ENCODE peak calls at places on chromosomes 6 and 20, in four cellular contexts. S, J, T and E are unnamed samples.
A peak's percentile ranks its signal among the peaks of the same experiment; 100 is the strongest.

GRCh38 chr6:36927691-36928546 is 26.6 kb upstream of the PI16 start:
- DNase-seq in J (no peak), T (no peak), S (no peak), E (no peak)

GRCh38 chr6:11969092-11969491 is 43.0 kb upstream of the HIVEP1 start:
- DNase-seq in J (no peak), S (no peak), T (no peak), E (no peak)

GRCh38 chr20:39903806-39904205 is 785.2 kb downstream of the MAFB start:
- DNase-seq in S (no peak), J (no peak), T (no peak), E (no peak)

GRCh38 chr6:84536914-84537638 is 227.3 kb downstream of the TBX18 start:
- DNase-seq in J (no peak), S (no peak), T (no peak), E (no peak)

GRCh38 chr6:47762502-47762901 is 19.3 kb upstream of the OPN5 start:
- DNase-seq in J (no peak), S (no peak), T (no peak), E (no peak)

GRCh38 chr6:136922680-136922996 is 537 bp downstream of the SLC35D3 start:
- DNase-seq in T (no peak), J (no peak), S (no peak), E (no peak)

GRCh38 chr6:116328528-116328903 is 42.2 kb upstream of the DSE start:
- DNase-seq in J (no peak), T (no peak), S (no peak), E (no peak)

GRCh38 chr20:63130654-63131577 is 85.0 kb downstream of the YTHDF1 start:
- DNase-seq in J (no peak), S (no peak), T (no peak), E (peak; percentile 13)

GRCh38 chr20:62048346-62048761 is 17.3 kb downstream of the TAF4 start:
- DNase-seq in S (no peak), T (no peak), J (no peak), E (peak; percentile 7)

GRCh38 chr20:46406986-46407670 is 713 bp upstream of the ELMO2 start:
- DNase-seq in J (no peak), S (peak; percentile 47), T (peak; percentile 42), E (peak; percentile 22)

GRCh38 chr6:35319346-35320030 is 21.9 kb downstream of the DEF6 start:
- DNase-seq in J (no peak), S (no peak), T (no peak), E (no peak)

DNA sequence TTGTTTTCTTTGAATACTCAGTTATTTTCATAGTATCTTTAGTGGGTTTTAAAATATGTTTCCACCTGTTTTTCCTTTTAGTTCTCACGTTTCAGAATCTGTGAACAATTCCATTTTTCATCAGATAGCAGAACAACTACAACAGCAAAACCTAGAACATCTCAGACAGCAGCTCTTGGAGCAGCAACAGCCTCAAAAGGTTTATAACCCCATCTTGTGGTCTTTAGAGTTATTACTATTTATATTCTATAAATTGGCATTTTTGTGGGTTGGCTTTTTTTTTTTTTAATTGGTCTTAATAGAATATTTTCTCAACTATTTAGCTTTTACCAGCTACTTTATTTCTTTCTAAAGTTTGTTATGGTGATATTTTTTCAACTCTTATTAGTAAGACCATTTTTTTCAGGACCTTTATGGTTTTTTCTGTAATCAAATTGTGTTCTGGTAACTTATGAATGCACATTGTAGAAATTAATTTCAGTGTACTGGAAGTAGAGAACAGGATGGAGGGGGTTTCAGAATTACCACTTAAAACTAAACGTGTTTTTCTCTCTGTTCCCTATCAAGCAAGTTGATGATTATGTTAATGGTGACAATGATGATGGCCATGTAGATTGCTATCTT is 72.2 kb downstream of the SCAF8 start:
- DNase-seq in J (peak; percentile 42), S (peak; percentile 43), T (no peak), E (no peak)
- TF ChIP-seq TCF7 in J (no peak), S (no peak), T (no peak), E (no peak)

DNA sequence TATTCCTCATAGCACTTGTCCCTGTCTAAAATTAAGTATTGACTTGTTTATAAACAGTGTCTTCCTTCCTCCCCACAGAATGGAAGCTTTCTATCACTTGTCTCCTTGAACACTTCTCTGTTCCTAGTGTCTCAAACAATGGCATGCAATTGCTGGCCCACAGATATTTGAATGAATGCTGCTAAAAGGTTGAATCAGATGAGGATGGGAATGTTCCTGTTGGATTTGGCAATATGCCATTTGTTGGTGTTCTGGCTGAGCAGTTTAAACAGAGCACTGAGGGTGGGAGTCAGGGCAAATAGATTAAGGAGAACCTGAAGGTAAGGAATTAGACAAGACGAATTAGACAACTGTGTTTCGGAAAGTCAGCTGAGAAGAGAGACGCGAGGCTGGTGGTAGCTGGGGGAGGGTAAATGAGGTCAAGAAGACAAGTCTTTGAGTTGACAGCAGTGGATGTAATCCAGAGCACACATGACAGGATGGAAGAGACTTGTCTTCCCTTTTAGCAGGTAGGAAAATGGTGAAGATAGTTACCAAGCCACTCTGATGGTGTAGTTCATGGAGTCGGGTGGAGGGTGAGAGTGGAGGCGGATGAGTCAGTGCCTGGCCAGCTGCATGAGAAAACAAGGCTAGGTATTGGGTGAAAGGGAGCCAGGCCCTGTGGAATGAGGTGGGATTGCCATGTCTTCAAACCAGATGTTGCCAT is 58.3 kb upstream of the GNRH2 start:
- DNase-seq in T (no peak), J (no peak), S (no peak), E (no peak)
- TF ChIP-seq TCF7 in T (no peak), J (no peak), S (no peak), E (no peak)

GRCh38 chr6:71056656-71057055 is 99.8 kb upstream of the B3GAT2 start:
- DNase-seq in J (no peak), T (no peak), S (no peak), E (no peak)
- TF ChIP-seq TCF7 in J (no peak), T (no peak), S (no peak), E (no peak)

GRCh38 chr6:155023717-155024116 is 28.6 kb downstream of the TIAM2 start:
- DNase-seq in S (no peak), T (no peak), J (no peak), E (no peak)
- TF ChIP-seq TCF7 in S (no peak), T (no peak), J (no peak), E (no peak)

GRCh38 chr6:167760979-167761793 is 65.5 kb upstream of the AFDN start:
- DNase-seq in J (no peak), T (no peak), S (peak; percentile 85), E (no peak)

GRCh38 chr6:167761794-167762258 is 64.9 kb upstream of the AFDN start:
- DNase-seq in T (no peak), S (peak; percentile 73), J (no peak), E (no peak)

GRCh38 chr6:167764215-167764614 is 62.5 kb upstream of the AFDN start:
- DNase-seq in S (no peak), J (no peak), T (no peak), E (no peak)

GRCh38 chr6:167763056-167763944 is 63.4 kb upstream of the AFDN start:
- DNase-seq in T (no peak), J (no peak), S (no peak), E (no peak)

DNA sequence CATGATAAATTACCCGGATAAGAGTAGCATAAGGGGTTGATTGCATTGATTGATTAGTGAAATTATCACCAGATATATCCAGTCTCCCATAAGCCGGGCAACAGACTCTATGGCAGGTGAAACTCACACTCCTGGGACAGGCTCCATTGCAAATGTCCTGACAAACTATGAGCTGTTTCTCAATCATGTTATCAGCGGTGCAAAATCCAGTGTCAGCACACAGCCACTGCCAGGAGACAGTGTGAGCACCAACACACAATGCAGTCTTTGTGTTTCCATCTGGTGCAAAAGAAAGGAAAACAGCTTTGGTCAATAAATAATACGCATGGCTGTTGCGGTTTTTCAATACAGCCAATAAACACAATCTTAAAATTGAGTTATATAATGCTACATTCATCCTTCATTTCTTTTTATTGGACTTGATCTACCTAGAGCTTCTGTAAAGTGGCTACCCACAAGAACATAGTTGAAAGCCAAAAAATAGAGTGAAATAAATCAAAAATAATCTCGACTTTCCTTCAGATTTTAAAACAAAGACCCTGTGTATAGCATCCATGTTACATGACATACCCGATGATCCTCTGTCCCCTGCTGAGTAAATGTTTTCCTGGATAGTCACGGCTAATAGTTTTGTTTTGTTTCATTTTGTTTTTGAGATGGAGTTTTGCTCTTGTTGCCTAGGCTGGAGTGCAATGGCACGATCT is 64.3 kb upstream of the AFDN start:
- DNase-seq in S (peak; percentile 99), J (no peak), T (no peak), E (no peak)
- TF ChIP-seq TCF7 in S (peak; percentile 53), J (no peak), T (no peak), E (no peak)